ENCODE peak calls at places on chromosomes 16 and 17, in five cellular contexts. F, D, B, I and N are unnamed samples. For H3K9me3, the result is how much of the 10 kb centered on the place peaks cover.

GRCh38 chr16:78340590-78340989 is 241.1 kb downstream of the WWOX start:
- DNase-seq in F (no peak), D (no peak), B (no peak), I (no peak), N (no peak)

GRCh38 chr16:26569793-26570192 is 496.9 kb upstream of the C16orf82 start:
- DNase-seq in F (peak), D (no peak), B (peak), I (peak), N (peak)

GRCh38 chr16:23607740-23608139 is 11.6 kb upstream of the NDUFAB1 start:
- DNase-seq in F (no peak), D (no peak), B (peak), I (no peak), N (peak)

GRCh38 chr16:58048494-58048893 is 22.9 kb downstream of the MMP15 start:
- DNase-seq in F (no peak), D (no peak), B (no peak), I (no peak), N (no peak)

GRCh38 chr17:20948984-20949777 is 93.6 kb downstream of the USP22 start:
- DNase-seq in F (no peak), D (no peak), B (no peak), I (no peak), N (no peak)

GRCh38 chr17:71472809-71473789 is 647.7 kb upstream of the SOX9 start:
- DNase-seq in F (peak), D (peak), B (peak), I (peak), N (peak)

GRCh38 chr16:30619643-30620042 is 9.5 kb upstream of the ZNF689 start:
- DNase-seq in F (no peak), D (no peak), B (no peak), I (peak), N (peak)

GRCh38 chr16:24568392-24568791 is 29.0 kb downstream of the RBBP6 start:
- DNase-seq in F (no peak), D (no peak), B (peak), I (no peak), N (peak)

GRCh38 chr17:15910791-15911190 is 34.1 kb upstream of the ADORA2B start:
- DNase-seq in F (no peak), D (no peak), B (peak), I (no peak), N (peak)

GRCh38 chr17:36937961-36938565 is 788 bp downstream of the LHX1 start:
- DNase-seq in F (no peak), D (no peak), B (no peak), I (no peak), N (peak)

GRCh38 chr16:84308120-84308519 is 13.4 kb downstream of the WFDC1 start:
- DNase-seq in F (peak), D (peak), B (peak), I (peak), N (peak)

GRCh38 chr17:147796-148740 is 10.7 kb downstream of the SCGB1C2 start:
- DNase-seq in F (no peak), D (no peak), B (no peak), I (no peak), N (no peak)

GRCh38 chr16:88881090-88881580 is 14.7 kb upstream of the PABPN1L start:
- DNase-seq in F (no peak), D (no peak), B (no peak), I (no peak), N (no peak)

GRCh38 chr17:72719582-72720493 is 372.6 kb downstream of the SLC39A11 start:
- DNase-seq in F (no peak), D (no peak), B (no peak), I (no peak), N (no peak)

GRCh38 chr16:68470461-68471150 is 22.3 kb upstream of the SMPD3 start:
- DNase-seq in F (peak), D (no peak), B (no peak), I (no peak), N (no peak)

GRCh38 chr16:30054959-30055553 is 10.5 kb upstream of the ALDOA start:
- DNase-seq in F (peak), D (no peak), B (peak), I (no peak), N (no peak)

GRCh38 chr17:13933597-13934276 is 135.6 kb upstream of the COX10 start:
- DNase-seq in F (no peak), D (no peak), B (no peak), I (no peak), N (no peak)
- H3K9me3 ChIP-seq in F (under half), D (under half), B (under half), I (under half), N (under half)

DNA sequence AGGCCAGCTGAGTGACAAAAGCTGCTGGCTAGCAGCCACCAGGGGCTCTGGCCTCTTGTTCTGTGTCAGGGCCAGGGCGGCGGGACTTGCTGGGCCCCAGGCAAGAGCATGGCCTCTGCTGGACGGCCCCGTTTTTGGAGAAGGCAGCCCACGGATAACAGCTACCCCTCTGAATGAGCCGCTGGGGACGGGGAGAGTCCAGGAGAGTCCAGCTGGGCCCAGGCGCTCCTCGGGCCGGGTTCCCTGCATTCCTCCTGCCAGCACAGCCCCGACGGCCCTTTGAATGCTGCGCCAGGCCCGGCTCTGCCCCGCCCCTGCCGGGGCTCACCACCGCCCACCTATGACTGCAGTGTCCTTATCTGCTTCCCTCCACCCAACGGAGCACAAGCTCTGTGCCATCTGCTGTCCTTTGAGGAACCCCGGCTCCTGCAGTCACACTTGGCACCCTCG is 33.4 kb downstream of the SLC7A5 start:
- DNase-seq in F (no peak), D (no peak), B (no peak), I (no peak), N (no peak)
- TF ChIP-seq EZH2phosphoT487 in F (no peak), D (no peak), B (no peak), I (no peak), N (no peak)

GRCh38 chr16:35463358-35463757 is 2003.9 kb downstream of the TP53TG3F start:
- DNase-seq in F (peak), D (no peak), B (no peak), I (no peak), N (no peak)
- H3K9me3 ChIP-seq in F (under half), D (under half), B (under half), I (under half), N (under half)

GRCh38 chr17:31754239-31754945 is 104.7 kb downstream of the COPRS start:
- DNase-seq in F (no peak), D (peak), B (peak), I (peak), N (peak)

GRCh38 chr17:31753011-31753410 is 106.0 kb downstream of the COPRS start:
- DNase-seq in F (no peak), D (no peak), B (peak), I (peak), N (no peak)

GRCh38 chr17:31758646-31759045 is 100.4 kb downstream of the COPRS start:
- DNase-seq in F (no peak), D (no peak), B (no peak), I (no peak), N (peak)
- TF ChIP-seq EZH2phosphoT487 in F (no peak), D (no peak), B (no peak), I (no peak), N (no peak)

DNA sequence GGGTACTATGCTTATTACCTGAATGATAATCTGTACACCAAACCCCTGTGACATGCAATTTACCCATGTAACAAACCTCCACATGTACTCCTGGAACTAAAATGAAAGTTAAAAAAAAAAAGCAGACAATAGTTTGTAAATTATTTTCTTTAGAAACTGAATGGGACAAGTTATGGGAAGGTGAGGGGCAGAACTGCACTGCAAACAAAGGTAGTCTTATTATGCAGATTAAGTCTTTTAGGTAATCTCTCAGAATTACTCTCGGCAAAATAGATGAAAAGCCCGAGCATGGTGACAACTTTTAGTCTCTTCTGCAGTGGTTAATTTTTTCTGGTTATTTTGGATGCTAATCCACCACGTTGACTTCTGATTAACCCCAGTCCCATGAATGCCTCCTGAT is 25.5 kb downstream of the LDAF1 start:
- DNase-seq in F (no peak), D (no peak), B (no peak), I (no peak), N (no peak)
- H3K9me3 ChIP-seq in F (under half), D (under half), B (under half), I (under half), N (under half)

DNA sequence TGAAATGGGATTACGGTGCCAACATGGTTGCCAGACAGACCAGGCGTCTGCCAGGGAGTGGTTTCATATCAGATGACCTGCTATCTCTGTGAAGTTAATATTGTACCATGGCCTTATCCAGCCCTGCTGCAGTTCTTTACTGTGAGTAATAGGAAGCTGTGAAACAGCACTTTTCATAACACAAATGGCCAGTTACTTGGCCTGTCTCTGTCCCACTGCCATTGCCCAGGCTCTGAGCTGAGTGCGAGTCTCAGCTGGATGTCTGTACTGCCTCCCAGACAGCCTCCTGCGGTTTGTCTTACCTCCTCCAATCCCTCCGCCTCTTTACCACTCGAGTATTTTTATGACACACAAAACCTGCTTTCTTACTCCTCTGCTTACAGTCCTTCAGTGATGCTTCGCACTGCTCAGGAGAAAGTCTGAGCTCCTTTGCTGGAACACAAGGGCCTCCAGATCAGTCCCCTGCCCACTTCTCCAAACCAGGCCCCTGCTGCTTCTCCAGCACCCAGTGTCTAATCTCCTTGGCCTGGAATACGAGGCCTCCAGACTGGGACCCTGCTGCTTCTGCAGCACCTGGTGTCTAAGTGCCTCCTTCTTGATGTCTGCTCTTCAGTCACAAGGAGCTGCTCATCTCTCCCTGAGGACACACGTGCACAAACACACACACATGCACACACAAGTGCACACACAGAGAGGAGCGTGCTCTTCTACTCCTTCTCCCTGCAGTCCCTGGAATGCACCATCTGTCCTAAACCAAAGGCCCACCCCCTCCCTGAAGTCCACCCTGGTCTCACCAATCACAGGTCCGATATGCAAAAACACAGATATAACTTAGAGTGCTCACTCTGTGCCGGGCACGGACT is 17.1 kb upstream of the RHOT1 start:
- DNase-seq in F (no peak), D (no peak), B (no peak), I (no peak), N (no peak)
- TF ChIP-seq EZH2phosphoT487 in F (no peak), D (no peak), B (no peak), I (no peak), N (no peak)

GRCh38 chr16:35180970-35181369 is 1721.6 kb downstream of the TP53TG3F start:
- DNase-seq in F (no peak), D (no peak), B (no peak), I (no peak), N (no peak)
- H3K9me3 ChIP-seq in F (under half), D (under half), B (under half), I (under half), N (under half)

GRCh38 chr16:64421515-64421914 is 700.3 kb downstream of the CDH11 start:
- DNase-seq in F (no peak), D (no peak), B (no peak), I (no peak), N (no peak)

GRCh38 chr16:64412578-64413280 is 709.1 kb downstream of the CDH11 start:
- DNase-seq in F (no peak), D (no peak), B (peak), I (no peak), N (peak)

GRCh38 chr16:64417711-64418227 is 704.1 kb downstream of the CDH11 start:
- DNase-seq in F (no peak), D (no peak), B (no peak), I (peak), N (peak)

GRCh38 chr16:64419832-64420231 is 702.0 kb downstream of the CDH11 start:
- DNase-seq in F (no peak), D (no peak), B (no peak), I (no peak), N (no peak)

DNA sequence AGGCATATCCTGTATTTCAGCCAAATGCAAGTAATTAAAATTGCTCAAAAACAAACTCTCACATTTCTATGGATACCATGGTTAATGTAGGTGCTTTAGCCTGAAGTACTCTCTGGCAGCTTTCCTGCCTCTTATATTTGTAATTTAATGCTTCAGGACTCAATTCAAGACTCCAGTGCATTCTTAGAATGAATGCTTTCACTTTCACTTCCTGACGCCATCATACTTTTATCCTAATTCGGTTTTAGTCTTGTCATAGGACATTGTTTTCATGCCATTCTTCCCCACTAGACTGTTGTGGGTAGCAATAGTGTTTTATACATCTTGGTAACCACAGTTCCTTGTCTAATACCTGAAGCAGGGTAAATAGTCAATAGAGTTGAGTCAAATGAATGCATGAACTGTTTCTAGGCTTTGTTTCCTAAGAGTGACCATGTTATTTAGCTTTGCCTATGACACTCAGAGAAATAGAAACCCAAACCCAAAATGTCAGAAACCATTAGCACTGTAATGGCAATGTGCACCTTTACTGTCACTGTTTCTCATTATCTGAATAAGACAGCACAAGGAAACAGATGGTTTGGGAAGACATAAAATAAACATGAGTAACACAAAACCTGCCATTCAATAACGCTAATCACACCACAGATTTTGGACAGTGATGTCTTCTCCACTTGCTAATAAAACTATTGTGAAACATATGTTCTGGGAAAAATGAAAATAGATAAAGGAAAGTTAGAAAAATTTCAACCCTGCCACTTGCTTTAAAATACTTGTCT is 705.4 kb downstream of the CDH11 start:
- DNase-seq in F (peak), D (no peak), B (peak), I (no peak), N (peak)
- TF ChIP-seq EZH2phosphoT487 in F (no peak), D (no peak), B (no peak), I (no peak), N (no peak)

GRCh38 chr17:5078106-5079028 is at the start of gene ZFP3:
- DNase-seq in F (no peak), D (no peak), B (peak), I (peak), N (peak)
- H3K9me3 ChIP-seq in F (under half), D (under half), B (under half), I (under half), N (under half)

DNA sequence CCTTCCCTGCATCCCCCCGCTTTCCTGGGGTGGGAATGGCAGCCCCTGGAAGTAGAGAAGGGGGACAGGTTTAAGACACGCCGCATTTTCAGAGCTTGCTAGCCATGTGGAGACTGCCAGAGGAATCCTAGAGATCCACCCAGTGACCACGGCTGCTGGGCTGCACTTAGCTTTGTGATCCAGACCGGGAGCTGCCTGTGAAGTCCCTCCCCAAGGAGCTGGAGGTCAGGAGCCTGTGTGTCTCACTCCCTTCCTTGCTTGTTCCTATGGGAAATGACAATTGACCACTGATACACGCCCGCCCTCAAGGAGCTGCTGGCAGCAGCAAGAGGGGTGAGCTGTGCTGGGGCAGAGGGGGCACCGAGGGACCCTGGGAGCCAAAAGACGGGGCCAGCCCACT is 73.7 kb downstream of the SREBF1 start:
- DNase-seq in F (no peak), D (no peak), B (no peak), I (no peak), N (no peak)
- TF ChIP-seq EZH2phosphoT487 in F (no peak), D (no peak), B (no peak), I (no peak), N (no peak)